ENCODE peak calls at places on chromosomes 13 and 19, in nine cellular contexts. K, C, E, D, A, W, Q, G and P are unnamed samples.
A peak's percentile ranks its signal among the peaks of the same experiment; 100 is the strongest.

GRCh38 chr19:13262450-13262849 is 112.2 kb downstream of the IER2 start:
- DNase-seq in A (peak; percentile 65), C (no peak), K (no peak), W (peak; percentile 10), D (no peak), E (no peak), G (no peak), Q (peak; percentile 10), P (no peak)

GRCh38 chr13:46345866-46346265 is 41.2 kb downstream of the RUBCNL start:
- DNase-seq in A (no peak), D (no peak), Q (no peak), C (no peak), W (no peak), G (no peak), E (no peak), K (no peak), P (no peak)

GRCh38 chr19:2488942-2489731 is 13.2 kb downstream of the GADD45B start:
- DNase-seq in A (peak; percentile 49), C (no peak), W (no peak), G (no peak), E (peak; percentile 73), Q (peak; percentile 69), D (peak; percentile 44), K (no peak), P (no peak)

GRCh38 chr13:25046274-25046984 is 49.5 kb upstream of the PABPC3 start:
- DNase-seq in C (no peak), Q (no peak), E (no peak), D (no peak), G (no peak), A (no peak), W (no peak), K (no peak), P (no peak)

GRCh38 chr19:37304190-37304883 is 66.6 kb upstream of the ZNF527 start:
- DNase-seq in Q (no peak), D (no peak), C (no peak), E (peak; percentile 75), G (no peak), A (no peak), K (no peak), W (no peak), P (no peak)

GRCh38 chr13:113058988-113059850 is 46.4 kb upstream of the F7 start:
- DNase-seq in W (no peak), C (no peak), G (no peak), A (no peak), D (no peak), E (peak; percentile 3), K (no peak), Q (no peak), P (no peak)

GRCh38 chr19:12748489-12748888 is 3.1 kb upstream of the BEST2 start:
- DNase-seq in D (no peak), C (no peak), E (no peak), Q (no peak), K (no peak), G (no peak), A (no peak), W (no peak), P (no peak)

GRCh38 chr13:27919934-27920676 is at the start of gene PDX1:
- DNase-seq in A (peak; percentile 24), K (no peak), D (no peak), Q (no peak), W (no peak), G (no peak), C (peak; percentile 6), E (peak; percentile 29), P (no peak)

GRCh38 chr13:111153977-111154332 is 38.8 kb downstream of the ARHGEF7 start:
- DNase-seq in W (no peak), C (no peak), A (peak; percentile 45), G (no peak), K (no peak), Q (peak; percentile 38), D (no peak), E (peak; percentile 54), P (peak; percentile 65)

GRCh38 chr19:58372311-58373133 is 8.3 kb downstream of the ZNF837 start:
- DNase-seq in G (no peak), D (no peak), E (no peak), Q (no peak), W (no peak), A (no peak), C (no peak), K (no peak), P (no peak)

GRCh38 chr13:108915634-108916497 is 286.5 kb downstream of the MYO16 start:
- DNase-seq in C (peak; percentile 83), E (peak; percentile 51), G (peak; percentile 47), Q (no peak), W (peak; percentile 82), A (peak; percentile 71), D (peak; percentile 30), K (peak; percentile 58), P (peak; percentile 92)

GRCh38 chr13:98492335-98493034 is 84.4 kb downstream of the STK24 start:
- DNase-seq in C (no peak), D (no peak), G (no peak), A (no peak), E (no peak), Q (no peak), K (no peak), W (no peak), P (no peak)

GRCh38 chr19:41701401-41702075 is 6.9 kb upstream of the CEACAM5 start:
- DNase-seq in Q (no peak), D (no peak), A (no peak), E (no peak), W (no peak), C (no peak), K (no peak), G (no peak), P (no peak)

GRCh38 chr19:5697890-5698634 is 8.0 kb downstream of the RPL36 start:
- DNase-seq in A (no peak), C (no peak), Q (no peak), G (no peak), W (no peak), E (no peak), K (no peak), D (no peak), P (no peak)

GRCh38 chr13:109900320-109900719 is 113.9 kb upstream of the IRS2 start:
- DNase-seq in W (no peak), C (no peak), G (no peak), K (no peak), A (no peak), D (no peak), Q (no peak), E (no peak), P (no peak)

GRCh38 chr13:99176309-99177276 is 24.1 kb upstream of the UBAC2 start:
- DNase-seq in Q (peak; percentile 53), K (peak; percentile 72), W (no peak), E (peak; percentile 67), G (peak; percentile 50), C (peak; percentile 89), D (peak; percentile 64), A (peak; percentile 86), P (no peak)

GRCh38 chr19:45973564-45974338 is at the start of gene NOVA2:
- DNase-seq in E (peak; percentile 83), W (no peak), A (peak; percentile 74), D (no peak), G (no peak), K (no peak), Q (peak; percentile 62), C (peak; percentile 12), P (peak; percentile 18)

GRCh38 chr13:108700421-108701170 is 71.2 kb downstream of the MYO16 start:
- DNase-seq in E (no peak), C (no peak), A (no peak), Q (no peak), G (no peak), D (no peak), W (peak; percentile 28), K (no peak), P (no peak)

GRCh38 chr13:113553541-113554332 is 30.8 kb upstream of the TFDP1 start:
- DNase-seq in D (no peak), E (no peak), G (no peak), W (no peak), K (no peak), A (no peak), Q (no peak), C (no peak), P (no peak)

GRCh38 chr13:78762825-78763224 is 103.9 kb upstream of the OBI1 start:
- DNase-seq in E (no peak), Q (no peak), K (no peak), C (no peak), A (no peak), D (no peak), G (no peak), W (no peak), P (no peak)

GRCh38 chr19:7636317-7636690 is 606 bp upstream of the STXBP2 start:
- DNase-seq in C (no peak), Q (no peak), D (no peak), A (no peak), E (no peak), K (no peak), G (no peak), W (no peak), P (no peak)

GRCh38 chr19:6728346-6728745 is 7.9 kb upstream of the C3 start:
- DNase-seq in C (no peak), E (no peak), G (no peak), K (no peak), A (peak; percentile 64), W (no peak), D (no peak), Q (no peak), P (no peak)

GRCh38 chr19:5627395-5627904 is 4.6 kb downstream of the SAFB start:
- DNase-seq in E (peak; percentile 40), K (no peak), C (peak; percentile 57), Q (no peak), D (peak; percentile 31), W (peak; percentile 5), A (peak; percentile 66), G (no peak), P (peak; percentile 97)

GRCh38 chr19:48171584-48172170 is 1.2 kb downstream of the ZSWIM9 start:
- DNase-seq in C (no peak), D (no peak), W (no peak), G (no peak), Q (no peak), A (no peak), K (no peak), E (no peak), P (no peak)

GRCh38 chr19:6318772-6319171 is 14.6 kb downstream of the ACER1 start:
- DNase-seq in A (no peak), C (no peak), W (no peak), E (no peak), D (no peak), K (no peak), G (no peak), Q (no peak), P (no peak)

GRCh38 chr19:5343848-5344247 is 3.2 kb upstream of the PTPRS start:
- DNase-seq in G (no peak), Q (no peak), E (no peak), C (no peak), K (no peak), W (no peak), D (no peak), A (no peak), P (no peak)

GRCh38 chr13:36130168-36130541 is 1.0 kb downstream of the DCLK1 start:
- DNase-seq in A (no peak), K (no peak), E (no peak), Q (no peak), C (no peak), G (no peak), W (no peak), D (no peak), P (no peak)

GRCh38 chr19:17405250-17406038 is at the start of gene BST2:
- DNase-seq in G (no peak), D (peak; percentile 42), E (peak; percentile 65), C (peak; percentile 69), W (peak; percentile 56), K (peak; percentile 27), A (peak; percentile 93), Q (no peak), P (peak; percentile 82)

GRCh38 chr13:48318014-48318713 is 14.6 kb downstream of the RB1 start:
- DNase-seq in A (no peak), D (no peak), C (no peak), E (peak; percentile 23), Q (no peak), W (no peak), G (no peak), K (no peak), P (no peak)

GRCh38 chr19:10835754-10836477 is at the start of gene TMED1:
- DNase-seq in E (peak; percentile 97), K (peak; percentile 88), W (peak; percentile 88), C (peak; percentile 92), D (peak; percentile 86), Q (peak; percentile 100), G (peak; percentile 85), A (peak; percentile 95), P (peak; percentile 98)

GRCh38 chr19:8461891-8462290 is 17.1 kb downstream of the HNRNPM start:
- DNase-seq in G (no peak), K (no peak), C (no peak), A (no peak), W (no peak), E (no peak), D (no peak), Q (no peak), P (no peak)